ENCODE peak calls at places on chromosome 14, in nine cellular contexts. Q is HFF-Myc; G is ELF-1; T is effector memory CD8-positive, alpha-beta T cell; O is G401; M is psoas muscle; K is GM10248; W is AG08396; Z is iris pigment epithelial cell. D is an unnamed sample.

GRCh38 chr14:77892381-77892871 is 92.5 kb downstream of the ADCK1 start:
- DNase-seq in Q (no peak), G (no peak), T (no peak), O (no peak), M (no peak), K (no peak), W (no peak), Z (peak), D (no peak)

GRCh38 chr14:80621701-80622100 is 319.8 kb downstream of the CEP128 start:
- DNase-seq in Q (peak), G (no peak), T (no peak), O (no peak), M (no peak), K (peak), W (peak), Z (peak), D (no peak)

GRCh38 chr14:63874223-63874622 is 21.4 kb downstream of the SYNE2 start:
- DNase-seq in Q (no peak), G (no peak), T (no peak), O (no peak), M (no peak), K (no peak), W (no peak), Z (no peak), D (no peak)

GRCh38 chr14:100406505-100407131 is 83.5 kb downstream of the SLC25A47 start:
- DNase-seq in Q (peak), G (no peak), T (peak), O (no peak), M (peak), K (no peak), W (no peak), Z (peak), D (no peak)

GRCh38 chr14:24051789-24052655 is at the start of gene CARMIL3:
- DNase-seq in Q (no peak), G (peak), T (peak), O (peak), M (peak), K (peak), W (peak), Z (peak), D (peak)

GRCh38 chr14:97178781-97179180 is 381.6 kb downstream of the VRK1 start:
- DNase-seq in Q (no peak), G (no peak), T (no peak), O (no peak), M (no peak), K (no peak), W (no peak), Z (no peak), D (no peak)

GRCh38 chr14:64823305-64823985 is 56.3 kb downstream of the SPTB start:
- DNase-seq in Q (peak), G (peak), T (peak), O (peak), M (peak), K (peak), W (peak), Z (peak), D (peak)

GRCh38 chr14:69263364-69263763 is 3.4 kb downstream of the GALNT16 start:
- DNase-seq in Q (no peak), G (peak), T (no peak), O (peak), M (peak), K (no peak), W (peak), Z (peak), D (no peak)

GRCh38 chr14:64196668-64197411 is 97.3 kb downstream of the ESR2 start:
- DNase-seq in Q (no peak), G (peak), T (no peak), O (peak), M (no peak), K (no peak), W (peak), Z (peak), D (no peak)

GRCh38 chr14:51999084-51999483 is 9.7 kb downstream of the RTRAF start:
- DNase-seq in Q (no peak), G (no peak), T (no peak), O (no peak), M (no peak), K (no peak), W (no peak), Z (peak), D (no peak)

GRCh38 chr14:59321184-59321952 is 132.9 kb downstream of the DAAM1 start:
- DNase-seq in Q (no peak), G (no peak), T (no peak), O (peak), M (no peak), K (no peak), W (no peak), Z (peak), D (no peak)

GRCh38 chr14:106845286-106846087 is 1319.1 kb downstream of the TMEM121 start:
- DNase-seq in Q (no peak), G (no peak), T (peak), O (no peak), M (no peak), K (peak), W (no peak), Z (no peak), D (no peak)

GRCh38 chr14:104158827-104159798 is 20.7 kb downstream of the KIF26A start:
- DNase-seq in Q (no peak), G (no peak), T (no peak), O (peak), M (no peak), K (no peak), W (no peak), Z (no peak), D (no peak)

GRCh38 chr14:79573486-79573885 is 637.8 kb downstream of the DIO2 start:
- DNase-seq in Q (no peak), G (no peak), T (no peak), O (no peak), M (no peak), K (no peak), W (no peak), Z (peak), D (no peak)

GRCh38 chr14:77311217-77311616 is 9.5 kb downstream of the POMT2 start:
- DNase-seq in Q (no peak), G (no peak), T (no peak), O (no peak), M (no peak), K (no peak), W (no peak), Z (peak), D (no peak)

D was measured in GM19239.